ENCODE peak calls at places on chromosome 11, in seven cellular contexts. Z is body of pancreas, P is fibroblast of mammary gland, L is AG04450, O is neural crest cell, I is BJ, E is testis. V is an unnamed sample.

GRCh38 chr11:61141601-61142028 is 19.6 kb downstream of the VPS37C start:
- DNase-seq in I (no peak), E (no peak), P (no peak), L (no peak), O (no peak), Z (peak; percentile 60), V (no peak)

GRCh38 chr11:118628432-118628831 is 21.0 kb downstream of the PHLDB1 start:
- DNase-seq in E (no peak), Z (no peak), L (no peak), I (no peak), P (no peak), O (no peak), V (no peak)

GRCh38 chr11:106714179-106714578 is 304.1 kb downstream of the GUCY1A2 start:
- DNase-seq in P (peak; percentile 29), E (no peak), Z (no peak), O (no peak), I (no peak), L (peak; percentile 34), V (no peak)

GRCh38 chr11:72314600-72315386 is 70.8 kb upstream of the PHOX2A start:
- DNase-seq in O (no peak), Z (no peak), L (no peak), I (no peak), P (no peak), E (no peak), V (no peak)

GRCh38 chr11:57277845-57278720 is 41.0 kb upstream of the APLNR start:
- DNase-seq in L (peak; percentile 58), E (peak; percentile 83), O (peak; percentile 77), I (no peak), P (peak; percentile 70), Z (peak; percentile 67), V (peak; percentile 49)

GRCh38 chr11:45224766-45225165 is 61.4 kb downstream of the SYT13 start:
- DNase-seq in Z (no peak), I (no peak), O (no peak), L (no peak), E (no peak), P (no peak), V (no peak)

GRCh38 chr11:5639953-5640352 is 15.2 kb downstream of the TRIM34 start:
- DNase-seq in E (no peak), L (no peak), Z (no peak), I (no peak), P (no peak), O (no peak), V (no peak)

GRCh38 chr11:27040302-27041115 is at the start of gene BBOX1:
- DNase-seq in Z (peak; percentile 19), E (peak; percentile 35), P (no peak), O (no peak), L (no peak), I (no peak), V (no peak)

GRCh38 chr11:56841210-56841810 is 92.8 kb upstream of the OR9G4 start:
- DNase-seq in I (peak; percentile 5), P (peak; percentile 67), E (peak; percentile 59), Z (peak; percentile 57), L (peak; percentile 13), O (peak; percentile 47), V (peak; percentile 54)

GRCh38 chr11:109320595-109320994 is 101.4 kb upstream of the C11orf87 start:
- DNase-seq in L (no peak), O (no peak), Z (no peak), P (peak; percentile 76), I (no peak), E (no peak), V (no peak)

GRCh38 chr11:120854988-120855387 is 168.9 kb upstream of the TBCEL start:
- DNase-seq in P (no peak), O (no peak), Z (no peak), L (no peak), I (no peak), E (no peak), V (no peak)

GRCh38 chr11:121328213-121328966 is 35.8 kb downstream of the SC5D start:
- DNase-seq in I (no peak), O (no peak), E (no peak), P (no peak), L (no peak), Z (no peak), V (peak; percentile 56)

GRCh38 chr11:40037005-40037404 is 1422.4 kb downstream of the LRRC4C start:
- DNase-seq in I (no peak), E (no peak), L (no peak), O (no peak), P (no peak), Z (no peak), V (no peak)

GRCh38 chr11:46336781-46337180 is 10.5 kb upstream of the DGKZ start:
- DNase-seq in E (no peak), L (no peak), O (no peak), P (peak; percentile 81), I (no peak), Z (no peak), V (no peak)

GRCh38 chr11:69536406-69536805 is 54.9 kb downstream of the LINC01488 start:
- DNase-seq in I (no peak), O (no peak), E (no peak), L (no peak), Z (no peak), P (no peak), V (no peak)

GRCh38 chr11:77558380-77558779 is 31.4 kb upstream of the AQP11 start:
- DNase-seq in L (no peak), P (no peak), O (no peak), Z (no peak), I (no peak), E (no peak), V (no peak)

DNA sequence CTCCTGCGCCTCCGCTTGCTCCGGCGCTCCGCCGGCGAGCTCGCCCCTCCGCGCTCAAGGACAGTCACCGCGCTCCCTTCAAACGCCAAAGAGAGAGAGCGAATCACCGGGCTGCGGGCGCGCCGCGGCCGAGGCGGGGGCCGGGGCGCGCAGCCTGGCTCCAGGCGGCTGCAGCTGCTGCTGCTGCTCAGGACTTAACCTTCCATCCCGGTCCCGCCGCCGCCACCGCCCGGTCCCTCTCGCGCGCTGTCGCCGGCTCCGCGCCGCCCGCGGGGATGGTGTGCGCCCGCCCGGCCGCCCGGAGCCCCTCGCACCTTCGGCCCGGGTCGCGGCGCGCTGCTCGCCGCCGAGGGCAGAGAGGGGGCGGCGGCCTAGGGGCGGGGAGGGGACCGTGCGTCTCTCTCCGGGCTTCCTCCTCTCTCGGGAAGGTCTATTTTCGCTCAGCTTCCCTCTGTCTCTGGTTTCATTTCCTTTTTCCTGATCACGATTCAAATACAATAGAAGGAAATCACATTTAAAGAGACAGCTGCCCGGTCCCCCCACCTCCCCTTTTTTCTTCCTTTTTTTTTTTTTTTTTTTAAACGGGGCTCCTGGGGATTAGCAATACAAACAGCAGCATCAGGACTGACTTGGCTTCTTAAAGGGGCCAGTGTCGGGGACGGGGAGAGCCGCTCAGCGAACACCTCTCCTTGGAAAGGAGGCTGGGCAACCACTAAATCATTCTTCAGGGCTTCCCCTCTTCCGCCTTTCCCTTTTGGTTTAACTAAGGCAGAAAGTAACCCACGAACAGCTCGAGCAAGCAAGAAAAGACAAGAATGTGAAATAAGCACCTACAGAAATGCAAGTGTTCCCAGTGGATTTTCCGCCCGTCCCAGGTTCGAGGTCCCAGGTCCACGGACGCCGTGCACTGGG is 22.1 kb downstream of the LMO2 start:
- DNase-seq in L (no peak), I (no peak), P (peak; percentile 2), Z (peak; percentile 22), O (peak; percentile 33), E (no peak), V (peak; percentile 23)
- TF ChIP-seq CTCF in L (no peak), I (no peak), P (no peak), Z (no peak), O (no peak), E (no peak), V (no peak)

GRCh38 chr11:132549001-132549400 is 983.3 kb downstream of the OPCML start:
- DNase-seq in I (no peak), E (no peak), O (no peak), Z (no peak), L (no peak), P (no peak), V (no peak)
- TF ChIP-seq CTCF in I (no peak), E (no peak), O (no peak), Z (no peak), L (no peak), P (no peak), V (no peak)

DNA sequence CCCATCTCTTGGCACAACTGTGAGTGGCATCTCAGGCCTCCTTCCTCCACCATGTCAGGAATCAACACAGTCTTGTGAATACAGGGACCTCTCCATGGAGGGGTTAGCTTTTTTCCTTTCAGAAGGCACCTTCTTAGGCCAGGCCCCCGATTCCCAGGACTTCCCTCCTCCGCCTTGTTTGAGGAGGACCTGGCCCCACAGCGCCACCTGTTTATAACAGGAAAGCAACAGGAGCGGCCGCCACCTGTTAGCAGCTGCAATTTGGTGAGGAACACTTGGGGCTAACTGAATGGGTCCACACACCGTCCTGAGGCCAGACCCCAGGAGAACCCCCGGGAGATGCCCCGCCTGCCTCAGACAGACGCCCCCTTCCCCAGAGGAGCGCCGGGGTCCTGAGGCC is 3.8 kb upstream of the PKP3 start:
- DNase-seq in Z (peak; percentile 54), L (no peak), I (no peak), P (no peak), O (no peak), E (no peak), V (no peak)
- TF ChIP-seq CTCF in Z (peak; percentile 29), L (no peak), I (no peak), P (no peak), O (no peak), E (no peak), V (no peak)

GRCh38 chr11:1453611-1454386 is 32.8 kb downstream of the MOB2 start:
- DNase-seq in Z (no peak), P (no peak), O (no peak), E (no peak), L (no peak), I (no peak), V (peak; percentile 50)
- TF ChIP-seq CTCF in Z (no peak), P (no peak), O (no peak), E (no peak), L (peak; percentile 8), I (peak; percentile 22), V (no peak)

GRCh38 chr11:75223954-75224643 is 16.5 kb upstream of the TPBGL start:
- DNase-seq in Z (no peak), P (no peak), E (no peak), I (no peak), L (no peak), O (no peak), V (no peak)
- TF ChIP-seq CTCF in Z (no peak), P (no peak), E (no peak), I (no peak), L (no peak), O (no peak), V (no peak)

GRCh38 chr11:2401436-2401984 is 960 bp downstream of the TSSC4 start:
- DNase-seq in O (no peak), L (no peak), P (no peak), E (no peak), I (no peak), Z (no peak), V (no peak)
- TF ChIP-seq CTCF in O (no peak), L (no peak), P (peak; percentile 4), E (no peak), I (no peak), Z (no peak), V (no peak)